ENCODE peak calls at places on chromosomes 4 and X, in four cellular contexts. X, F, L and P are unnamed samples.

GRCh38 chr4:125229596-125230058 is 85.1 kb upstream of the FAT4 start:
- DNase-seq in X (no peak), F (no peak), L (no peak), P (no peak)

GRCh38 chr4:10033191-10033881 is 12.0 kb upstream of the SLC2A9 start:
- DNase-seq in X (peak), F (peak), L (no peak), P (peak)

GRCh38 chr4:101221294-101221693 is 126.0 kb downstream of the PPP3CA start:
- DNase-seq in L (no peak), F (no peak), X (no peak), P (no peak)

GRCh38 chrX:67604979-67605703 is 61.3 kb downstream of the AR start:
- DNase-seq in L (no peak), X (no peak), F (no peak), P (no peak)

GRCh38 chrX:12955882-12956703 is 18.8 kb upstream of the TMSB4X start:
- DNase-seq in X (peak), F (peak), L (peak), P (peak)

GRCh38 chrX:97238632-97239031 is 354.9 kb downstream of the RPA4 start:
- DNase-seq in X (peak), L (no peak), F (no peak), P (peak)

GRCh38 chr4:106767991-106768390 is 268.1 kb downstream of the DKK2 start:
- DNase-seq in F (no peak), X (no peak), L (no peak), P (no peak)

GRCh38 chrX:73965833-73966232 is 338.1 kb upstream of the ZCCHC13 start:
- DNase-seq in X (no peak), F (no peak), L (no peak), P (no peak)

GRCh38 chrX:1059576-1060561 is 152.6 kb downstream of the CRLF2 start:
- DNase-seq in X (no peak), L (no peak), F (peak), P (no peak)

GRCh38 chr4:143411527-143412480 is 75.1 kb downstream of the GAB1 start:
- DNase-seq in L (no peak), X (no peak), F (no peak), P (no peak)

GRCh38 chr4:107774681-107775080 is 50.1 kb upstream of the SGMS2 start:
- DNase-seq in L (no peak), X (no peak), F (no peak), P (no peak)

GRCh38 chrX:118974908-118975671 is 672 bp downstream of the LONRF3 start:
- DNase-seq in L (peak), F (peak), X (no peak), P (peak)

GRCh38 chr4:109302366-109303140 is at the start of gene COL25A1:
- DNase-seq in F (no peak), X (peak), L (peak), P (no peak)

GRCh38 chr4:108703966-108704365 is 53.6 kb downstream of the OSTC start:
- DNase-seq in L (no peak), X (no peak), F (no peak), P (no peak)

GRCh38 chrX:22652596-22652995 is 347.2 kb upstream of the DDX53 start:
- DNase-seq in X (no peak), F (no peak), L (no peak), P (no peak)

GRCh38 chrX:141714680-141715079 is 16.1 kb upstream of the SPANXD start:
- DNase-seq in L (no peak), F (no peak), X (no peak), P (no peak)

GRCh38 chrX:46642145-46642544 is 68.6 kb downstream of the CHST7 start:
- DNase-seq in L (no peak), F (no peak), X (peak), P (no peak)

GRCh38 chr4:48470570-48470969 is 12.6 kb upstream of the SLC10A4 start:
- DNase-seq in X (no peak), F (no peak), L (no peak), P (no peak)

GRCh38 chr4:7902101-7902553 is 37.5 kb downstream of the AFAP1 start:
- DNase-seq in F (no peak), X (no peak), L (no peak), P (no peak)

GRCh38 chrX:12497832-12498591 is 293.2 kb upstream of the PRPS2 start:
- DNase-seq in X (no peak), L (no peak), F (peak), P (no peak)

GRCh38 chr4:139115226-139115625 is 61.8 kb downstream of the ELF2 start:
- DNase-seq in X (no peak), L (no peak), F (no peak), P (no peak)

GRCh38 chrX:130108647-130109428 is 1.5 kb downstream of the ELF4 start:
- DNase-seq in X (peak), F (peak), L (peak), P (peak)

GRCh38 chr4:182604161-182604591 is 313.0 kb downstream of the DCTD start:
- DNase-seq in F (no peak), X (no peak), L (no peak), P (no peak)

GRCh38 chr4:102422843-102423242 is 77.6 kb upstream of the SLC39A8 start:
- DNase-seq in L (no peak), F (no peak), X (no peak), P (no peak)

DNA sequence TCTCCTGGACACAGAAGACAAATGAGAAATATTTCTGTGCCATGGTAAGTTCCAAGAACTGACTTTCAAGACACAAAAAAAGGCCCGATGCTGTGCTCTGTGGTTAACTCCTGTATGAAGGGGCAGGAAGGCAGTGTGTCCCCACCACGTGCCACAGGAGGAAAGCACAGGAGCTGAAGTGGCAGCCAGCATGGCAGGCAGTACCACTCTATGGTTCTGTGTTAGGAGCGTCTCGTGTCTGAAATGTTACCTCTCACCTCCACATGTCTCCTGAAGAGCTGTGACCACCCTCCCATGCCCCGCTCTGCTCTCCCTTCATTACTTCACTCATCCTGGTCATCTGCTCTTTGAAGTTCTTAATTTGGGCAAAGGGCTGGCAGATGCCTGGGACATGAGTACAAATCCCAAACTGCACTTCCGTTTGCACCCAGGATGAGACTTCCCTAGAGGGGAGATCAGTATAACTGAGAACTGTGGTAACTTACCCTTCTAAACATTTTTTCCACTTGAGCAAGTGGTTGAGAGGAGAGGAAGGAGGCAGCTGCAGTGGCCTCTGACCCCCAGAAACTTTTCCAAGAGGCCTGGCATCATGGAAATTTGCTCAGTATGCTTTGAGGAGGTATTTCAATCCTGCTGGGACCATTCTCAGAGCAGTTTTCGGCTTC is 128.9 kb downstream of the SHROOM3 start:
- DNase-seq in L (no peak), F (no peak), X (no peak), P (no peak)
- H3K27ac ChIP-seq in L (no peak), F (no peak), X (no peak), P (peak)

GRCh38 chrX:23802431-23802830 is 19.5 kb downstream of the SAT1 start:
- DNase-seq in L (no peak), F (no peak), X (no peak), P (no peak)

GRCh38 chrX:23803931-23804381 is 21.0 kb downstream of the SAT1 start:
- DNase-seq in F (no peak), L (no peak), X (peak), P (peak)

GRCh38 chrX:23805379-23805778 is 22.4 kb downstream of the SAT1 start:
- DNase-seq in L (no peak), X (no peak), F (no peak), P (no peak)

GRCh38 chrX:23799469-23800065 is 16.6 kb downstream of the SAT1 start:
- DNase-seq in L (no peak), F (peak), X (no peak), P (no peak)

DNA sequence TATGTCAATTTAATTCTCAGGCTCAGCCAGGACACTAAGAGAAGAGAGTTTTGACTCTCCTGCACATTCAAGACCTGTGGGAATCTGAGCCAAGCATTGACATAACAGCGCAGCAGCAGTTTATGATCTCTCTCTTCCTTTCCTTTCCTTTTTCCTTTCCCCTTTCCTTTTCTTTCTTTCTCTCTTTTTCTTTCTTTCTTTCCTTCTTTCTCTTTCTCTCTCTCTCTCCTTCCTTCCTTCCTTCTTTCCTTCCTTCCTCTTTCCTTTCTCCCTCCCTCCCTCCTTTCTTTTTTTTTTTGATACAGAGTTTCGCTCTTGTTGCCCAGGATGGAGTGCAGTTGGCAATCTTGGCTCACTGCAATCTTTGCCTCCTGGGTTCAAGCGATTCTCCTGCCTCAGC is 21.6 kb downstream of the SAT1 start:
- DNase-seq in X (no peak), F (no peak), L (no peak), P (no peak)
- H3K27ac ChIP-seq in X (peak), F (no peak), L (no peak), P (peak)

GRCh38 chr4:166042510-166043055 is 169.5 kb downstream of the TLL1 start:
- DNase-seq in X (no peak), L (no peak), F (no peak), P (no peak)
- H3K27ac ChIP-seq in X (no peak), L (no peak), F (no peak), P (no peak)

DNA sequence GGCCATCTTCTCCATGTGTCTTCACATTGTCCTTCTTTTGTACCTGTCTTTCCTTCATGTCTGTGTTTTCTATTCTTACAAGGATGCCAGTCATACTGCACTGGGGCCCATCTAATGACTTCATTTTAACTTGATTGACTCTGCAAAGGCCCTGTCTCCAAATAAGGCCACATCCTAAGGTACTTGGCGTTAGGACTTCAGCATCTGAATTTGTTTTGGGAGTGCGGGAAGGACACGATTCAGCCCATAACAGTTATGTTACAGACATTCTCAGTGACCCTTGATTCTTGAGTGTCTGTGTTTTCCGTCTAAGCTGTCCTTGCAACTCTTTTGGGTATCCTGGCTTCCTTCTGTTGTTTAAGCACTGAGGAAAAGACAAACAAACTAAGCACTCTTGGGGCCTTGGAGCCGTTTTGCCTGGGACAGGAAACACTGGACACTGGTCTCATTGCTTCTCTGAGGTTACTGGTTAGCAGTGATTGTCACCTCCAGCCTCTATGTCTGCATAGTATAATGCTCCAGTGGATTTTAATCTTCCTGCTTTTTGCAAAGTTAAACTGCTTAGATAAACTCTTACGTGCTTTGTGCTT is 80.7 kb downstream of the SNX25 start:
- DNase-seq in F (no peak), X (no peak), L (no peak), P (no peak)
- H3K27ac ChIP-seq in F (no peak), X (no peak), L (no peak), P (no peak)